ENCODE peak calls at places on chromosomes 12 and 14, in four cellular contexts. M, G, B and J are unnamed samples. For H3K4me1, the result is how much of the 10 kb centered on the place peaks cover.

GRCh38 chr12:122517877-122518276 is 8.9 kb downstream of the RSRC2 start:
- DNase-seq in M (no peak), G (no peak), B (no peak), J (no peak)

GRCh38 chr12:124470806-124471205 is 96.6 kb downstream of the NCOR2 start:
- DNase-seq in M (no peak), G (peak), B (peak), J (no peak)

GRCh38 chr14:65075628-65076325 is 26.5 kb downstream of the MAX start:
- DNase-seq in M (no peak), G (no peak), B (no peak), J (no peak)

GRCh38 chr12:110269622-110270124 is 11.4 kb upstream of the ATP2A2 start:
- DNase-seq in M (no peak), G (no peak), B (no peak), J (peak)

GRCh38 chr12:102903318-102904007 is 13.6 kb downstream of the PAH start:
- DNase-seq in M (no peak), G (no peak), B (no peak), J (no peak)

GRCh38 chr14:36538051-36538450 is 18.0 kb upstream of the NKX2-1 start:
- DNase-seq in M (no peak), G (no peak), B (no peak), J (no peak)

GRCh38 chr12:106179086-106179485 is 40.3 kb upstream of the NUAK1 start:
- DNase-seq in M (peak), G (no peak), B (peak), J (peak)

GRCh38 chr12:124557518-124558223 is 9.7 kb downstream of the NCOR2 start:
- DNase-seq in M (no peak), G (no peak), B (peak), J (no peak)

GRCh38 chr14:45679852-45680251 is 426.9 kb upstream of the MIS18BP1 start:
- DNase-seq in M (no peak), G (no peak), B (no peak), J (no peak)

GRCh38 chr14:21350539-21350938 is 33.3 kb downstream of the SUPT16H start:
- DNase-seq in M (no peak), G (no peak), B (no peak), J (no peak)

GRCh38 chr14:69090187-69090789 is 62.6 kb downstream of the DCAF5 start:
- DNase-seq in M (peak), G (no peak), B (no peak), J (no peak)

GRCh38 chr14:69370061-69370460 is 28.0 kb downstream of the ERH start:
- DNase-seq in M (no peak), G (no peak), B (no peak), J (no peak)

GRCh38 chr14:53368714-53369191 is 215.6 kb upstream of the DDHD1 start:
- DNase-seq in M (no peak), G (no peak), B (no peak), J (no peak)

GRCh38 chr12:122079038-122079531 is 529 bp downstream of the MLXIP start:
- DNase-seq in M (peak), G (peak), B (peak), J (no peak)

GRCh38 chr14:99041141-99041819 is 230.7 kb downstream of the BCL11B start:
- DNase-seq in M (no peak), G (no peak), B (no peak), J (no peak)

GRCh38 chr12:50201987-50202521 is 34.9 kb upstream of the CERS5 start:
- DNase-seq in M (no peak), G (no peak), B (no peak), J (no peak)
- H3K27ac ChIP-seq in M (no peak), G (no peak), B (no peak), J (peak)

DNA sequence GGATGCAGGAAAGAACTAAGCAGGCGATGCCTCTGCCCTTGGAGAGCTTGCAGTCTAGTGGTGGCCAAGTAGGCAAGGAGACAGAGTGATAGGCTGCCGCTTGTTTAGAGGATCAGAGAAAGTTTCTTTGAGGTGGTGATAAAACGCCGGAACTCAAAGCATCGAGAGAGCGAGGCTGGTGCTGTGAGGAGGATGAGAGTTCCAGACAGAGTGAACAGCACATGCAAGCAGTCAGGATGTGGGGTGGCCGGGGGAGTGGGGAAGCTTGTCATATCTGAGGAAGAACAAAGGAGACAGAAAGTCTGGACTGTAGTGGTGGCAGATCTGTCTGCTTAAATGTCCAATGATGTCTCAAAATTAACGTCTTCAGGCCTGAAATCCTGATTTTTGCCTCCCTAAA is 319.7 kb downstream of the SNAPC1 start:
- DNase-seq in M (no peak), G (no peak), B (no peak), J (no peak)
- H3K4me1 ChIP-seq in M (under half), G (under half), B (under half), J (under half)

GRCh38 chr12:91113621-91114020 is 2.3 kb upstream of the LUM start:
- DNase-seq in M (no peak), G (no peak), B (no peak), J (no peak)
- H3K4me3 ChIP-seq in M (no peak), G (no peak), B (no peak), J (no peak)

GRCh38 chr12:77995436-77996167 is 164.9 kb downstream of the NAV3 start:
- DNase-seq in M (no peak), G (no peak), B (no peak), J (no peak)
- H3K27ac ChIP-seq in M (no peak), G (no peak), B (no peak), J (no peak)

GRCh38 chr14:35333797-35334743 is 41.9 kb downstream of the PSMA6 start:
- DNase-seq in M (no peak), G (no peak), B (no peak), J (no peak)
- H3K4me1 ChIP-seq in M (under half), G (under half), B (half or more), J (under half)